ENCODE peak calls at places on chromosome 12, in four cellular contexts. A, E, K and M are unnamed samples.

GRCh38 chr12:123150273-123150803 is 552 bp downstream of the PITPNM2 start:
- DNase-seq in A (no peak), E (no peak), K (no peak), M (no peak)

GRCh38 chr12:121033625-121034349 is 5.3 kb downstream of the OASL start:
- DNase-seq in A (no peak), E (no peak), K (no peak), M (no peak)

GRCh38 chr12:89707992-89708792 is 446 bp downstream of the ATP2B1 start:
- DNase-seq in A (peak), E (peak), K (no peak), M (peak)

GRCh38 chr12:75208851-75209781 is 523 bp downstream of the KCNC2 start:
- DNase-seq in A (peak), E (peak), K (no peak), M (peak)

GRCh38 chr12:24527102-24527501 is 421.8 kb downstream of the BCAT1 start:
- DNase-seq in A (no peak), E (no peak), K (no peak), M (no peak)

GRCh38 chr12:103350116-103350515 is 145.7 kb downstream of the C12orf42 start:
- DNase-seq in A (no peak), E (no peak), K (no peak), M (no peak)

GRCh38 chr12:6078378-6079083 is 45.9 kb downstream of the VWF start:
- DNase-seq in A (peak), E (no peak), K (no peak), M (no peak)

GRCh38 chr12:128164533-128164932 is 102.4 kb upstream of the TMEM132C start:
- DNase-seq in A (no peak), E (no peak), K (no peak), M (no peak)

GRCh38 chr12:65937806-65938205 is 113.5 kb downstream of the HMGA2 start:
- DNase-seq in A (no peak), E (no peak), K (no peak), M (no peak)

GRCh38 chr12:66169221-66170170 is at the start of gene TMBIM4:
- DNase-seq in A (peak), E (peak), K (peak), M (peak)

GRCh38 chr12:47785036-47785886 is 12.2 kb downstream of the SLC48A1 start:
- DNase-seq in A (no peak), E (no peak), K (no peak), M (no peak)

GRCh38 chr12:70919597-70920035 is 922 bp downstream of the PTPRR start:
- DNase-seq in A (peak), E (peak), K (no peak), M (no peak)

GRCh38 chr12:43282106-43282505 is 269.9 kb downstream of the ADAMTS20 start:
- DNase-seq in A (no peak), E (no peak), K (no peak), M (peak)

GRCh38 chr12:46523863-46524770 is 151.5 kb upstream of the SLC38A2 start:
- DNase-seq in A (no peak), E (no peak), K (no peak), M (peak)

GRCh38 chr12:47458273-47458672 is 247.6 kb downstream of the RPAP3 start:
- DNase-seq in A (no peak), E (no peak), K (no peak), M (no peak)

DNA sequence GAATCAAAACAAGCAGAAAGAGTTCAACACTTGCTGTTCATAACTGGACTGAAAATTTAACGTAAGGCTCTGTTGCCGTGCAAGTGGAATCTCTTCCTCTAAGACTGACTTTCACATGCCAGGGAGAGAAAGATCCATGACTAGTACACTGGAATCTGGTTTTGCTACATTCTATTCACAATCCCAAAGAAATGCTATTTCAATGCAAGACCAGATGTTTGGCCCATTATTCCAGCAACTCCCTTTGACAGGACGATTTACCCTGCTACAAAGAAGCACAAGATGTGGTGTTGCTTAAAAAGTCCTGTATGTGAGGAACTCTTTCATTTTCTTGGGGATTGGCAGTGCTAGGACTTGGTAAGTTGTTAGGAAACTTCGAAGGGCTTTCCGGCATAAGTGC is 17.4 kb downstream of the RFC5 start:
- DNase-seq in A (no peak), E (no peak), K (no peak), M (peak)
- H4K5ac ChIP-seq in A (no peak), E (no peak), K (no peak), M (no peak)

GRCh38 chr12:3545121-3545796 is 54.3 kb downstream of the PRMT8 start:
- DNase-seq in A (peak), E (peak), K (no peak), M (no peak)
- H4K5ac ChIP-seq in A (no peak), E (no peak), K (no peak), M (no peak)

GRCh38 chr12:14681640-14682039 is 14.8 kb downstream of the GUCY2C start:
- DNase-seq in A (no peak), E (no peak), K (no peak), M (no peak)

GRCh38 chr12:14678547-14678946 is 17.9 kb downstream of the GUCY2C start:
- DNase-seq in A (no peak), E (no peak), K (no peak), M (no peak)
- H4K5ac ChIP-seq in A (no peak), E (no peak), K (no peak), M (no peak)

GRCh38 chr12:73083736-73084135 is 811.6 kb downstream of the TRHDE start:
- DNase-seq in A (no peak), E (no peak), K (no peak), M (no peak)
- H4K5ac ChIP-seq in A (no peak), E (no peak), K (no peak), M (no peak)

GRCh38 chr12:122121341-122122192 is 43.0 kb downstream of the MLXIP start:
- DNase-seq in A (no peak), E (no peak), K (no peak), M (no peak)

GRCh38 chr12:122123761-122124145 is 45.2 kb downstream of the MLXIP start:
- DNase-seq in A (no peak), E (no peak), K (no peak), M (no peak)

GRCh38 chr12:122124370-122124769 is 45.8 kb downstream of the MLXIP start:
- DNase-seq in A (no peak), E (no peak), K (no peak), M (no peak)

GRCh38 chr12:122125452-122126341 is 47.1 kb downstream of the MLXIP start:
- DNase-seq in A (no peak), E (no peak), K (no peak), M (no peak)

DNA sequence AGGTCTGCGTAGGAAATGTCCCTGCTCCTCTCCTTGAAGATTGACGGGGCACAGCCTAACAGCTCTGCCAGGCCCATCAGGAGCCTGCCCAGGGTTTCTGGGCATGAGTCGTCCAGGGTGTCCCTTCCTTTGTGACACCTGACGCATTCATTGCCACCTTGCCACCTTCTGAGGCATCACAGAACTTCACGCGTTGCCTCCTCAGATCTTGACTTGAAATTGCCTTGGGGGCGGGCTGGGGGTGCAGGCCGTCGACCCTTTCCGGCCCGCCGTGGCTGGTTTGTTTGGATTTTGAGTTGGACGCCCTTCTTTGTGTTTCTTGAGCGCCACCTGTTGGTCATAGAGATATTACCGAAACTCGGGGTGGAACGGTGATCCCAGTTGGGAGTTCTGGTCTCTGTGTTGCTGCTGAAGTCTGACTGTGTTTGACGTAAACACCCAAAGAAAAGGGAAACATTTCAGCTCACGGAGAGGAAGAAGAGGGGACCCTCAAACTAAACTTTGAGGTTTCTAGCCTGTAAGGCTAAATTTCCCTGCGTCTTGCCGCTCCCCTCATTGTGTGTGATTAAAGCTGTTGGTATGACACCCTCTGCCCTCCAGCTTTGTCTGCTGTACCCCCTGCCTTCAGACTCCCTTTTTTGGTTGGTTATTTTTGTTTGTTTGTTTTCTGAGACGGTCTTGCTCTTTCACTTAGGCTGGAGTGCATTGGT is 44.6 kb downstream of the MLXIP start:
- DNase-seq in A (peak), E (peak), K (no peak), M (peak)
- H4K5ac ChIP-seq in A (no peak), E (no peak), K (no peak), M (no peak)

GRCh38 chr12:130079254-130079653 is 83.0 kb upstream of the FZD10 start:
- DNase-seq in A (no peak), E (no peak), K (no peak), M (no peak)
- H4K5ac ChIP-seq in A (no peak), E (no peak), K (no peak), M (no peak)

GRCh38 chr12:117876492-117876816 is 92.3 kb downstream of the KSR2 start:
- DNase-seq in A (no peak), E (no peak), K (no peak), M (no peak)

GRCh38 chr12:117874842-117875434 is 93.9 kb downstream of the KSR2 start:
- DNase-seq in A (peak), E (peak), K (peak), M (peak)

GRCh38 chr12:117872521-117873169 is 96.1 kb downstream of the KSR2 start:
- DNase-seq in A (no peak), E (no peak), K (no peak), M (no peak)

GRCh38 chr12:117878598-117878997 is 90.2 kb downstream of the KSR2 start:
- DNase-seq in A (no peak), E (no peak), K (no peak), M (no peak)

DNA sequence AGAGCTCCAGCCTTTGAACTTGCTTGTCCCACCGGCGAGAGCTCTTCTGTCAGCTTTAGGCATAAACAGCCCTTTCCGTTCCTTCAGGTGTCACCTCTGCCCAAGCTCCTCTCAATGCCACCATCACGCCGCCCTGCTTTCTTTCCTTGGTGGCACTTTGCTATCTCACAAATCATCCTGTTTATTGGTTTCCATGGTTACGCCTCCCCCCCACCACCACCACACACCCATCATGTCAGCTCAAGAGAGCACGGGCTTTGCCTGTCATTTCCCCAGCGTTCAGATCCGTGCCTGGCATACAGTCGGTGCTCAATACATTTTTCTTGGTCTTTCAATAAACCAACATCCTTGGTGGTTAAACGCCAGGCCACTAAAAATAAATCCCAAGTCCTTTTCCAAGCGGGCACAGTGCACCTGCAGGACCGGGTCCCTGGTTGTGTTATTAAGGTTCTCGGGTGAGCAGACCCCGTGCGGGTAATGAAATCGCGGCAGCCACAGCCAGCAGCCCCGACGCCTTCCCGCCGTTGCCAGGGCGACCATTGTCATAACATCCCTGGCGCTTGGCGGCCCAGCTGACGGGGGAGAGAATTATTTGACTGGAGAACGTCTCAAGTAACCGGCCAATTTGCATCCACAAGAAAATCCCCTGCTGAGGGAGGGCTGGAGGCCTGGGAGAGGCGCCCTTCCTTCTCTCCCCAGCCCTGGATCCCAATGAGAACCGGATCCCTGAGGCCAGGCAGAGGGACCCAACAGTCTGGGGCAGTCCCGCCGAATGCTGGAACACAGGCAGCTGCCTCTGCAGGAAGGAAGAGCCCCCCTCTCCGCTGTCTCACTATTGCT is 92.9 kb downstream of the KSR2 start:
- DNase-seq in A (peak), E (peak), K (peak), M (peak)
- H4K5ac ChIP-seq in A (no peak), E (no peak), K (no peak), M (no peak)

GRCh38 chr12:13028825-13029570 is 15.2 kb upstream of the FAM234B start:
- DNase-seq in A (peak), E (no peak), K (no peak), M (no peak)

GRCh38 chr12:13024151-13024946 is 19.8 kb upstream of the FAM234B start:
- DNase-seq in A (no peak), E (no peak), K (no peak), M (peak)

GRCh38 chr12:13022737-13023370 is 21.3 kb upstream of the FAM234B start:
- DNase-seq in A (no peak), E (no peak), K (no peak), M (peak)

GRCh38 chr12:13027032-13027431 is 17.1 kb upstream of the FAM234B start:
- DNase-seq in A (no peak), E (no peak), K (no peak), M (no peak)

DNA sequence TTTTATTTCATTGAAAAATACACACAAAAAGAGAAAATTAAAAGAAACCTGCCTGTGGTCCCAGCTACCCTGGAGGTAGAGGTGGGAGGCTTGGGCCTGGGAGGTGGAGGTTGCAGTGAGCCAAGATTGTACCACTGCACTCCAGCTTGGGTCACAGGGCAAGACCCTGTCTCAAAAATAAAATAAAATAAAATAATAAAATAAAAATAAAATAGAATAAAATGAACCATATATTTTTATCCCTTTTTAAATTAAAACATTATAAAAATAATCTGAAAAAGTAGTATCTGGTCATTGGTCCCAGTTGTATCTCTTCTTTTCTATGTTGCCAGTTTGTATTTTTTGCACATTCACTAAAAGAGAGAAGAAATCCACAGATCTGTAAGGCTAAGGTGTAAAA is 16.7 kb upstream of the FAM234B start:
- DNase-seq in A (no peak), E (no peak), K (no peak), M (no peak)
- H4K5ac ChIP-seq in A (no peak), E (no peak), K (peak), M (no peak)